ENCODE peak calls at places on chromosome 3, in five cellular contexts. One of them, this sample, is unnamed.

GRCh38 chr3:67083277-67083676 is 85.2 kb downstream of the KBTBD8 start:
- DNase-seq in CD4-positive, alpha-beta T cell: peak
- DNase-seq in uterus: no peak
- DNase-seq in tibial artery: no peak
- DNase-seq in GM06990: no peak
- DNase-seq in this sample: no peak

GRCh38 chr3:130969621-130970020 is 57.0 kb downstream of the ASTE1 start:
- DNase-seq in CD4-positive, alpha-beta T cell: no peak
- DNase-seq in uterus: no peak
- DNase-seq in tibial artery: no peak
- DNase-seq in GM06990: no peak
- DNase-seq in this sample: no peak

GRCh38 chr3:182058488-182058887 is 346.8 kb downstream of the SOX2 start:
- DNase-seq in CD4-positive, alpha-beta T cell: no peak
- DNase-seq in uterus: no peak
- DNase-seq in tibial artery: no peak
- DNase-seq in GM06990: no peak
- DNase-seq in this sample: no peak

GRCh38 chr3:7964899-7965298 is 536.7 kb upstream of the LMCD1 start:
- DNase-seq in CD4-positive, alpha-beta T cell: no peak
- DNase-seq in uterus: no peak
- DNase-seq in tibial artery: no peak
- DNase-seq in GM06990: no peak
- DNase-seq in this sample: no peak

GRCh38 chr3:101725192-101725889 is 927 bp downstream of the CEP97 start:
- DNase-seq in CD4-positive, alpha-beta T cell: peak
- DNase-seq in uterus: peak
- DNase-seq in tibial artery: peak
- DNase-seq in GM06990: no peak
- DNase-seq in this sample: no peak

GRCh38 chr3:104547040-104547439 is 819.7 kb upstream of the ALCAM start:
- DNase-seq in CD4-positive, alpha-beta T cell: no peak
- DNase-seq in uterus: no peak
- DNase-seq in tibial artery: no peak
- DNase-seq in GM06990: no peak
- DNase-seq in this sample: no peak

GRCh38 chr3:73073091-73073707 is 11.7 kb downstream of the EBLN2 start:
- DNase-seq in CD4-positive, alpha-beta T cell: no peak
- DNase-seq in uterus: no peak
- DNase-seq in tibial artery: no peak
- DNase-seq in GM06990: no peak
- DNase-seq in this sample: no peak

GRCh38 chr3:148950806-148951205 is 40.5 kb upstream of the GYG1 start:
- DNase-seq in CD4-positive, alpha-beta T cell: no peak
- DNase-seq in uterus: no peak
- DNase-seq in tibial artery: no peak
- DNase-seq in GM06990: no peak
- DNase-seq in this sample: no peak

GRCh38 chr3:60584250-60584649 is 667.0 kb downstream of the FHIT start:
- DNase-seq in CD4-positive, alpha-beta T cell: no peak
- DNase-seq in uterus: no peak
- DNase-seq in tibial artery: no peak
- DNase-seq in GM06990: no peak
- DNase-seq in this sample: no peak

GRCh38 chr3:193822492-193823220 is 229.6 kb downstream of the OPA1 start:
- DNase-seq in CD4-positive, alpha-beta T cell: no peak
- DNase-seq in uterus: no peak
- DNase-seq in tibial artery: no peak
- DNase-seq in GM06990: no peak
- DNase-seq in this sample: no peak

GRCh38 chr3:59451041-59451763 is 401.4 kb upstream of the CFAP20DC start:
- DNase-seq in CD4-positive, alpha-beta T cell: peak
- DNase-seq in uterus: no peak
- DNase-seq in tibial artery: no peak
- DNase-seq in GM06990: peak
- DNase-seq in this sample: peak

GRCh38 chr3:135989247-135989646 is 23.7 kb downstream of the PPP2R3A start:
- DNase-seq in CD4-positive, alpha-beta T cell: no peak
- DNase-seq in uterus: no peak
- DNase-seq in tibial artery: no peak
- DNase-seq in GM06990: no peak
- DNase-seq in this sample: no peak

GRCh38 chr3:125593991-125594574 is 1.2 kb downstream of the OSBPL11 start:
- DNase-seq in CD4-positive, alpha-beta T cell: no peak
- DNase-seq in uterus: no peak
- DNase-seq in tibial artery: no peak
- DNase-seq in GM06990: no peak
- DNase-seq in this sample: peak

GRCh38 chr3:188749010-188749617 is 422.7 kb upstream of the TPRG1 start:
- DNase-seq in CD4-positive, alpha-beta T cell: peak
- DNase-seq in uterus: no peak
- DNase-seq in tibial artery: no peak
- DNase-seq in GM06990: no peak
- DNase-seq in this sample: peak

GRCh38 chr3:196197524-196197923 is 13.7 kb downstream of the ZDHHC19 start:
- DNase-seq in CD4-positive, alpha-beta T cell: no peak
- DNase-seq in uterus: no peak
- DNase-seq in tibial artery: no peak
- DNase-seq in GM06990: no peak
- DNase-seq in this sample: no peak

GRCh38 chr3:49689046-49689886 is at the start of the genes MST1 and RNF123:
- DNase-seq in CD4-positive, alpha-beta T cell: peak
- DNase-seq in uterus: peak
- DNase-seq in tibial artery: peak
- DNase-seq in GM06990: peak
- DNase-seq in this sample: peak
- TF ChIP-seq CTCF in CD4-positive, alpha-beta T cell: peak
- TF ChIP-seq CTCF in uterus: peak
- TF ChIP-seq CTCF in tibial artery: peak
- TF ChIP-seq CTCF in GM06990: peak
- TF ChIP-seq CTCF in this sample: peak

GRCh38 chr3:37170513-37170912 is 3.9 kb downstream of the LRRFIP2 start:
- DNase-seq in CD4-positive, alpha-beta T cell: no peak
- DNase-seq in uterus: no peak
- DNase-seq in tibial artery: no peak
- DNase-seq in GM06990: no peak
- DNase-seq in this sample: no peak

GRCh38 chr3:37173806-37174205 is 576 bp downstream of the LRRFIP2 start:
- DNase-seq in CD4-positive, alpha-beta T cell: no peak
- DNase-seq in uterus: no peak
- DNase-seq in tibial artery: no peak
- DNase-seq in GM06990: no peak
- DNase-seq in this sample: no peak

GRCh38 chr3:37171144-37171543 is 3.2 kb downstream of the LRRFIP2 start:
- DNase-seq in CD4-positive, alpha-beta T cell: no peak
- DNase-seq in uterus: no peak
- DNase-seq in tibial artery: peak
- DNase-seq in GM06990: no peak
- DNase-seq in this sample: no peak

GRCh38 chr3:37168896-37169295 is 5.5 kb downstream of the LRRFIP2 start:
- DNase-seq in CD4-positive, alpha-beta T cell: no peak
- DNase-seq in uterus: no peak
- DNase-seq in tibial artery: no peak
- DNase-seq in GM06990: no peak
- DNase-seq in this sample: no peak

GRCh38 chr3:37170097-37170496 is 4.3 kb downstream of the LRRFIP2 start:
- DNase-seq in CD4-positive, alpha-beta T cell: no peak
- DNase-seq in uterus: no peak
- DNase-seq in tibial artery: no peak
- DNase-seq in GM06990: no peak
- DNase-seq in this sample: no peak
- TF ChIP-seq CTCF in CD4-positive, alpha-beta T cell: no peak
- TF ChIP-seq CTCF in uterus: no peak
- TF ChIP-seq CTCF in tibial artery: no peak
- TF ChIP-seq CTCF in GM06990: no peak
- TF ChIP-seq CTCF in this sample: no peak

GRCh38 chr3:120797857-120798256 is 55.3 kb downstream of the GTF2E1 start:
- DNase-seq in CD4-positive, alpha-beta T cell: no peak
- DNase-seq in uterus: no peak
- DNase-seq in tibial artery: no peak
- DNase-seq in GM06990: no peak
- DNase-seq in this sample: no peak

GRCh38 chr3:120798346-120798745 is 55.8 kb downstream of the GTF2E1 start:
- DNase-seq in CD4-positive, alpha-beta T cell: no peak
- DNase-seq in uterus: no peak
- DNase-seq in tibial artery: no peak
- DNase-seq in GM06990: no peak
- DNase-seq in this sample: no peak

GRCh38 chr3:120800625-120801024 is 58.1 kb downstream of the GTF2E1 start:
- DNase-seq in CD4-positive, alpha-beta T cell: no peak
- DNase-seq in uterus: no peak
- DNase-seq in tibial artery: no peak
- DNase-seq in GM06990: no peak
- DNase-seq in this sample: no peak

GRCh38 chr3:120802916-120803315 is 60.4 kb downstream of the GTF2E1 start:
- DNase-seq in CD4-positive, alpha-beta T cell: no peak
- DNase-seq in uterus: no peak
- DNase-seq in tibial artery: no peak
- DNase-seq in GM06990: no peak
- DNase-seq in this sample: no peak

DNA sequence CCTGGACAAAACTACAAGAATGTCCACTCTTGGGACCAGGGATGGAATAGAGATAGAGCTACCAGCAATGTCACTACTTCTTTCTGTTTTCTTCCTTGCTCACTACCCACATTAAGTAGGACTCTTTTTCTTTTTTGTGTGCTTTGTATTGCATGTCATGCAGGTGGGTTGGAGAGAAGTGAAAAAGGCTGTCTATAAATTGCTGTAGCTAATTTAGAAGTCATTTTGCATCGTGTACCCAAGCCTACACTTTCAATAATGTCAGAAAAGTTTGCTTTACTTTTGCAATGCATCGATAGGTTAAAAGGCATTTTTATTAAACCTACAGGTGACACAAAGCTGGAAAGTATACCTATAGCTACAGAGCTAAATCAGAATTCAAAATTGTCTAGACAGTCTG is 58.9 kb downstream of the GTF2E1 start:
- DNase-seq in CD4-positive, alpha-beta T cell: no peak
- DNase-seq in uterus: no peak
- DNase-seq in tibial artery: no peak
- DNase-seq in GM06990: no peak
- DNase-seq in this sample: no peak
- TF ChIP-seq CTCF in CD4-positive, alpha-beta T cell: no peak
- TF ChIP-seq CTCF in uterus: no peak
- TF ChIP-seq CTCF in tibial artery: no peak
- TF ChIP-seq CTCF in GM06990: no peak
- TF ChIP-seq CTCF in this sample: no peak

DNA sequence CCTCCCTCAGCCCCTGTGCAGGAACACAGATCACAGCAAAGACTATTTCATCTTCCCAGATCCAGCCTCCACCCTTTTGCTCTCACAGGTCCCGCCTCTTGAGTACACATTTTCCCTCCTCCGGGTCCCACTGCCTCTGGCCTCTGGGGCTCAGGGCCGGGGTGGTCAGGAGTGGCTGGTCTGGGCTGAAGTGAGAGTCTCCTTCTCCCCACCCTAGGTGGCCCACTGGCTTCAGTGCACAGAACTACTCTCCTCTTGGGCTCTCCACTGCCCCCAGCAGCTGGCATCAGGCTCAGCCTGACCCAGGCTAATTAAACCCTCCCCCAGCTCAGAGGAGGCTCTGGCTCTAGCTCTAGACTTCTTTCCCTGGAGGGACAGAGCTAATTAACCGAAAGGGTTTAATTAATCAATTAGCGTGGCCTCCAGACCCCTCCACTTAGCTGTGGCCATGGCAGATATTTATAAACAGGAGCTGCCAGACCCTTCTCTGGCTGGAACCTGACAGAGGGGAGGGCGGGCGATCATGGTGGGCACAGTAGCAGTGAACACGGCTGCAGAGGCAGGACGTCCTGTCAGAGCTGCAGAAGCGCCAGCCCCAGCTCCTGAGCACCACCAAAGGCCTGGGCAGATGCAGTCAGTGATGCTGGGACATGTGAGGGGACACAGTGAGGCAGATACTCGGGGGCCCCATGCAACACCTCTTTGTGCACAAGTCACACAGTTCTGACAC is 15.1 kb downstream of the DUSP7 start:
- DNase-seq in CD4-positive, alpha-beta T cell: no peak
- DNase-seq in uterus: no peak
- DNase-seq in tibial artery: no peak
- DNase-seq in GM06990: no peak
- DNase-seq in this sample: no peak
- TF ChIP-seq CTCF in CD4-positive, alpha-beta T cell: no peak
- TF ChIP-seq CTCF in uterus: no peak
- TF ChIP-seq CTCF in tibial artery: no peak
- TF ChIP-seq CTCF in GM06990: peak
- TF ChIP-seq CTCF in this sample: no peak

GRCh38 chr3:133927543-133928066 is 31.9 kb upstream of the RAB6B start:
- DNase-seq in CD4-positive, alpha-beta T cell: peak
- DNase-seq in uterus: peak
- DNase-seq in tibial artery: peak
- DNase-seq in GM06990: peak
- DNase-seq in this sample: peak

GRCh38 chr3:133928903-133929607 is 33.4 kb upstream of the RAB6B start:
- DNase-seq in CD4-positive, alpha-beta T cell: no peak
- DNase-seq in uterus: no peak
- DNase-seq in tibial artery: peak
- DNase-seq in GM06990: no peak
- DNase-seq in this sample: no peak

GRCh38 chr3:133928136-133928893 is 32.6 kb upstream of the RAB6B start:
- DNase-seq in CD4-positive, alpha-beta T cell: no peak
- DNase-seq in uterus: no peak
- DNase-seq in tibial artery: peak
- DNase-seq in GM06990: no peak
- DNase-seq in this sample: peak

GRCh38 chr3:133925960-133926735 is 30.5 kb upstream of the RAB6B start:
- DNase-seq in CD4-positive, alpha-beta T cell: no peak
- DNase-seq in uterus: no peak
- DNase-seq in tibial artery: peak
- DNase-seq in GM06990: no peak
- DNase-seq in this sample: peak

GRCh38 chr3:133926736-133927542 is 31.3 kb upstream of the RAB6B start:
- DNase-seq in CD4-positive, alpha-beta T cell: no peak
- DNase-seq in uterus: no peak
- DNase-seq in tibial artery: peak
- DNase-seq in GM06990: peak
- DNase-seq in this sample: peak
- TF ChIP-seq CTCF in CD4-positive, alpha-beta T cell: no peak
- TF ChIP-seq CTCF in uterus: no peak
- TF ChIP-seq CTCF in tibial artery: no peak
- TF ChIP-seq CTCF in GM06990: no peak
- TF ChIP-seq CTCF in this sample: no peak

GRCh38 chr3:42957573-42957972 is 21.5 kb upstream of the GASK1A start:
- DNase-seq in CD4-positive, alpha-beta T cell: no peak
- DNase-seq in uterus: no peak
- DNase-seq in tibial artery: no peak
- DNase-seq in GM06990: no peak
- DNase-seq in this sample: no peak
- TF ChIP-seq CTCF in CD4-positive, alpha-beta T cell: no peak
- TF ChIP-seq CTCF in uterus: no peak
- TF ChIP-seq CTCF in tibial artery: no peak
- TF ChIP-seq CTCF in GM06990: no peak
- TF ChIP-seq CTCF in this sample: no peak

DNA sequence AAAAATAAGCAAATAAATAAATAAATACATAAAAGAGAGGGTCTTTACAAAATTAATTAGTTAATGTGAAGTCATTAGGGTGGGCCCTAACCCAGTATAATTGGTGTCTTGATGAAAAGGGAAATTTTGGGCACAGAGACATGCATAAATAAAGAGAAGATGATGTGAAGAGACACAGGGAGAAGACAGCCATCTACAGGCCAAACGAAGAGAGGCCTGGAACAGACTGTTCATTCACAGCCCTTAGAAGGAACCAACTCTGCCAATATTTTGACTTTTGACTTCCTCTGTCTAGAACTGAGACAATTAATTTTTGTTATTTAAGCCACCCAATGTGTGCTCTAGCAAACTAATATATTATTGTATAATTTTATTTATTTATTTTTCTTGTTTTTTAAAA is 29.6 kb upstream of the SELENOK start:
- DNase-seq in CD4-positive, alpha-beta T cell: no peak
- DNase-seq in uterus: no peak
- DNase-seq in tibial artery: no peak
- DNase-seq in GM06990: no peak
- DNase-seq in this sample: peak
- TF ChIP-seq CTCF in CD4-positive, alpha-beta T cell: no peak
- TF ChIP-seq CTCF in uterus: no peak
- TF ChIP-seq CTCF in tibial artery: no peak
- TF ChIP-seq CTCF in GM06990: peak
- TF ChIP-seq CTCF in this sample: peak